ENCODE peak calls at places on chromosome 7, in five cellular contexts. P, C, Y, A and O are unnamed samples. For H3K36me3 and H3K4me1, the result is how much of the 10 kb centered on the place peaks cover.

GRCh38 chr7:7181519-7182155 is 707 bp upstream of the C1GALT1 start:
- DNase-seq in C (peak), P (no peak), Y (peak), A (peak), O (peak)

GRCh38 chr7:54145716-54146115 is 396.5 kb upstream of the VSTM2A start:
- DNase-seq in C (no peak), Y (no peak), A (no peak), P (no peak), O (no peak)

GRCh38 chr7:81478664-81479063 is 291.2 kb downstream of the HGF start:
- DNase-seq in C (no peak), A (peak), Y (no peak), P (no peak), O (no peak)

GRCh38 chr7:126605553-126605952 is 647.2 kb downstream of the GRM8 start:
- DNase-seq in A (no peak), C (no peak), Y (no peak), P (no peak), O (no peak)

GRCh38 chr7:27198138-27198841 is 1.6 kb downstream of the HOXA13 start:
- DNase-seq in P (no peak), A (no peak), C (no peak), Y (no peak), O (peak)

GRCh38 chr7:86978804-86979506 is 80.5 kb downstream of the ELAPOR2 start:
- DNase-seq in P (no peak), A (peak), C (no peak), Y (no peak), O (no peak)

GRCh38 chr7:137932881-137933269 is 69.0 kb downstream of the CREB3L2 start:
- DNase-seq in P (peak), Y (no peak), C (no peak), A (no peak), O (peak)

GRCh38 chr7:112882022-112882421 is 91.8 kb upstream of the TMEM168 start:
- DNase-seq in P (no peak), Y (no peak), C (no peak), A (no peak), O (no peak)

GRCh38 chr7:30057741-30058140 is 29.5 kb downstream of the PLEKHA8 start:
- DNase-seq in A (no peak), C (no peak), P (no peak), Y (no peak), O (no peak)

GRCh38 chr7:149071641-149072437 is 18.7 kb downstream of the ZNF786 start:
- DNase-seq in A (no peak), P (no peak), C (no peak), Y (peak), O (no peak)

GRCh38 chr7:128833148-128833938 is 3.1 kb downstream of the FLNC start:
- DNase-seq in A (peak), C (no peak), P (peak), Y (no peak), O (peak)

GRCh38 chr7:55533050-55533728 is 39.1 kb downstream of the VOPP1 start:
- DNase-seq in Y (peak), A (peak), C (no peak), P (peak), O (no peak)

GRCh38 chr7:156106107-156106426 is 293.8 kb upstream of the SHH start:
- DNase-seq in P (no peak), Y (no peak), A (no peak), C (no peak), O (no peak)

GRCh38 chr7:33627741-33628140 is 277.6 kb upstream of the BMPER start:
- DNase-seq in A (no peak), Y (no peak), C (no peak), P (no peak), O (no peak)

GRCh38 chr7:31918706-31919393 is 151.4 kb downstream of the PDE1C start:
- DNase-seq in Y (no peak), C (no peak), A (no peak), P (no peak), O (no peak)

GRCh38 chr7:25255603-25256320 is 27.5 kb upstream of the NPVF start:
- DNase-seq in P (no peak), Y (no peak), C (no peak), A (peak), O (no peak)

GRCh38 chr7:131606346-131607290 is 50.2 kb upstream of the PODXL start:
- DNase-seq in A (no peak), Y (no peak), P (peak), C (no peak), O (no peak)

GRCh38 chr7:130959743-130960207 is 225.8 kb upstream of the KLF14 start:
- DNase-seq in Y (no peak), C (no peak), A (no peak), P (peak), O (no peak)

GRCh38 chr7:155862088-155862487 is 49.8 kb upstream of the SHH start:
- DNase-seq in Y (no peak), C (peak), A (no peak), P (peak), O (no peak)

GRCh38 chr7:31853380-31853779 is 166.4 kb downstream of the PPP1R17 start:
- DNase-seq in C (no peak), P (no peak), A (no peak), Y (no peak), O (no peak)

GRCh38 chr7:44712012-44712411 is 36.6 kb upstream of the ZMIZ2 start:
- DNase-seq in A (no peak), P (no peak), Y (no peak), C (no peak), O (no peak)

GRCh38 chr7:71131256-71131752 is 640 bp upstream of the GALNT17 start:
- DNase-seq in A (peak), P (peak), Y (no peak), C (no peak), O (peak)

GRCh38 chr7:128356546-128357365 is 4.7 kb downstream of the PRRT4 start:
- DNase-seq in A (no peak), P (no peak), Y (no peak), C (no peak), O (no peak)

GRCh38 chr7:122699017-122699416 is at the start of gene RNF133:
- DNase-seq in C (no peak), P (no peak), A (no peak), Y (no peak), O (no peak)

GRCh38 chr7:98899816-98900215 is 21.5 kb downstream of the TRRAP start:
- DNase-seq in P (no peak), A (no peak), Y (no peak), C (no peak), O (no peak)
- H3K36me3 ChIP-seq in P (under half), A (under half), Y (half or more), C (under half), O (half or more)

GRCh38 chr7:14505906-14506305 is 396.6 kb downstream of the DGKB start:
- DNase-seq in A (no peak), P (no peak), Y (no peak), C (no peak), O (no peak)
- H3K4me1 ChIP-seq in A (under half), P (under half), Y (under half), C (under half), O (under half)

DNA sequence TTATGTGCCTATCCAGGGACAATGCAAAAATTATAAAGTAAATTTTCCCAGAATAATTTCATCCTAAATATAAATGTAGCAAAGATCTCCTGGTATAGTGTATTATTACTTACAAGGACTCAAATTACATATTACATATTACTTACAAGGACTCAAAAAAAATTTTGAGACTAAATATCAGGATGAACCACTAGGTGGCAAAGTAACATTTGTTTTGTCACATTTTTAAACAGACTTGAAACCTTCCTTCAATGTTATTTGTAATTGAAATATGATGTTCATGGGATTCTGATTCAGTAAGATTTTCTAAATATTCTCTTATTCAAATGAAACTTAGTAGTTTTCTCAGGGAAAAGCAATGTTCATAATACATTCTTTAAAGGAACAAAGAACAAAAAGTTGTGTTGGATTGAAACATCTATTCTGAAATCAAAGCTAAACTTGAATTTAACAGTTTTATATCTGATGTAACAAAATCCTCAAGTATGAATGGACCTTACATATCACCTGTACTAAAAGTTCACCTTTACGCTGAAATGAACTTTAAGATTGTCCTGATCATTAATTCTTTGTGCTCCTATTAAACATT is 74.3 kb upstream of the GNAI1 start:
- DNase-seq in A (no peak), Y (no peak), P (peak), C (peak), O (no peak)
- TF ChIP-seq CTCF in A (no peak), Y (peak), P (peak), C (peak), O (no peak)

DNA sequence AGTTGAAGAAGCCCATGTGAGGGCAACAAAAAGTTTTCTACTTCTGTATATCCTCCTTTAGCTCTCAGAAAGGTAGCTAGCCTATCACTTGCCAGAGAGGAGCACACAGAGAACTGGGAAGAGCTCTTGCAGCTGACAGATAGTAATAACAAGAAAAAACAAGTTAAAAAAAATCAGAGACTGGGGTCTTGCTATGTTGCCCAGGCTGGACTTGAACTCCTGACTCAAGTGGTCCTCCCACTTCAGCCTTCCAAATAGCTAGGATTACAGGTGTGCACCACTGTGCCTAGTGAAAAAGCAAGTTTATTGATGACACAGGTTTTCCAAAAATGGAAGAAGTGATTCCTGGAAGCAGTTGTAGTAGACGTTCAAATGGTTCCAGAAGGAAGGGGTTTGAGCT is 93.6 kb downstream of the CLEC2L start:
- DNase-seq in C (no peak), A (no peak), P (no peak), Y (no peak), O (no peak)
- H3K36me3 ChIP-seq in C (under half), A (under half), P (under half), Y (under half), O (half or more)

GRCh38 chr7:151919595-151919994 is 36.7 kb upstream of the GALNTL5 start:
- DNase-seq in P (no peak), C (no peak), A (no peak), Y (no peak), O (peak)
- H3K4me1 ChIP-seq in P (under half), C (under half), A (under half), Y (under half), O (under half)